ENCODE peak calls at places on chromosomes 5 and 9, in ten cellular contexts. R, Y, L, B, F, X, V, D, G and E are unnamed samples. For H3K27me3 and H3K4me1, the result is how much of the 10 kb centered on the place peaks cover.

GRCh38 chr5:125696762-125697161 is 726.4 kb upstream of the GRAMD2B start:
- DNase-seq in R (no peak), Y (no peak), L (no peak), B (no peak), F (no peak), X (no peak), V (no peak), D (no peak), G (peak), E (no peak)

GRCh38 chr5:56951131-56951945 is 585 bp downstream of the MIER3 start:
- DNase-seq in R (peak), Y (no peak), L (peak), B (peak), F (peak), X (no peak), V (peak), D (no peak), G (no peak), E (peak)

GRCh38 chr9:76574171-76574767 is 115.3 kb downstream of the GCNT1 start:
- DNase-seq in R (no peak), Y (no peak), L (no peak), B (no peak), F (no peak), X (no peak), V (no peak), D (no peak), G (no peak), E (no peak)

GRCh38 chr9:68779558-68780376 is 74.7 kb downstream of the PIP5K1B start:
- DNase-seq in R (peak), Y (peak), L (peak), B (peak), F (peak), X (peak), V (peak), D (peak), G (peak), E (peak)

GRCh38 chr9:64773491-64773931 is 511.5 kb downstream of the FOXD4L5 start:
- DNase-seq in R (no peak), Y (peak), L (peak), B (no peak), F (no peak), X (no peak), V (no peak), D (no peak), G (no peak), E (peak)

GRCh38 chr5:74477761-74478160 is 162.8 kb downstream of the ENC1 start:
- DNase-seq in R (no peak), Y (no peak), L (no peak), B (no peak), F (no peak), X (no peak), V (no peak), D (no peak), G (no peak), E (no peak)

GRCh38 chr9:133236291-133237071 is 27.4 kb upstream of the OBP2B start:
- DNase-seq in R (no peak), Y (no peak), L (no peak), B (no peak), F (no peak), X (no peak), V (no peak), D (no peak), G (no peak), E (no peak)

GRCh38 chr9:77595426-77596051 is 52.6 kb downstream of the GNA14 start:
- DNase-seq in R (no peak), Y (no peak), L (no peak), B (no peak), F (no peak), X (no peak), V (no peak), D (no peak), G (no peak), E (no peak)

GRCh38 chr5:95081500-95082355 is 203.2 kb downstream of the MCTP1 start:
- DNase-seq in R (peak), Y (peak), L (peak), B (peak), F (peak), X (no peak), V (peak), D (no peak), G (peak), E (no peak)

GRCh38 chr9:133238851-133239532 is 29.9 kb upstream of the OBP2B start:
- DNase-seq in R (peak), Y (peak), L (peak), B (peak), F (peak), X (no peak), V (peak), D (peak), G (peak), E (peak)

GRCh38 chr9:121975801-121976277 is 117.3 kb downstream of the TTLL11 start:
- DNase-seq in R (no peak), Y (peak), L (peak), B (peak), F (no peak), X (no peak), V (no peak), D (no peak), G (peak), E (no peak)

GRCh38 chr5:143738415-143739401 is 73.3 kb upstream of the HMHB1 start:
- DNase-seq in R (no peak), Y (no peak), L (no peak), B (no peak), F (no peak), X (no peak), V (no peak), D (no peak), G (no peak), E (no peak)

GRCh38 chr9:17349816-17350215 is 215.0 kb downstream of the CNTLN start:
- DNase-seq in R (no peak), Y (no peak), L (no peak), B (no peak), F (no peak), X (no peak), V (no peak), D (no peak), G (no peak), E (no peak)

GRCh38 chr5:140575309-140575708 is 10.7 kb downstream of the SLC35A4 start:
- DNase-seq in R (peak), Y (peak), L (peak), B (peak), F (peak), X (no peak), V (no peak), D (peak), G (peak), E (no peak)

GRCh38 chr9:131666779-131667178 is 73.1 kb downstream of the RAPGEF1 start:
- DNase-seq in R (no peak), Y (no peak), L (no peak), B (no peak), F (no peak), X (no peak), V (peak), D (no peak), G (no peak), E (no peak)

GRCh38 chr9:655875-656274 is 185.6 kb upstream of the DMRT1 start:
- DNase-seq in R (peak), Y (peak), L (no peak), B (peak), F (peak), X (no peak), V (no peak), D (no peak), G (no peak), E (no peak)

GRCh38 chr5:33321026-33321425 is 119.7 kb upstream of the TARS1 start:
- DNase-seq in R (peak), Y (no peak), L (no peak), B (no peak), F (no peak), X (no peak), V (no peak), D (no peak), G (peak), E (no peak)

GRCh38 chr9:18478517-18479361 is 4.8 kb downstream of the ADAMTSL1 start:
- DNase-seq in R (no peak), Y (no peak), L (no peak), B (no peak), F (no peak), X (no peak), V (no peak), D (no peak), G (peak), E (no peak)

GRCh38 chr5:6452622-6453504 is 4.2 kb downstream of the UBE2QL1 start:
- DNase-seq in R (peak), Y (no peak), L (no peak), B (no peak), F (peak), X (no peak), V (no peak), D (no peak), G (no peak), E (no peak)

GRCh38 chr5:115624994-115625393 is 842 bp downstream of the TMED7 start:
- DNase-seq in R (no peak), Y (no peak), L (no peak), B (no peak), F (no peak), X (no peak), V (no peak), D (no peak), G (no peak), E (no peak)

GRCh38 chr9:130937146-130938076 is 1.6 kb downstream of the FIBCD1 start:
- DNase-seq in R (no peak), Y (no peak), L (no peak), B (no peak), F (no peak), X (no peak), V (no peak), D (no peak), G (no peak), E (no peak)

GRCh38 chr5:121816164-121816563 is 35.5 kb upstream of the FTMT start:
- DNase-seq in R (no peak), Y (no peak), L (no peak), B (no peak), F (no peak), X (no peak), V (no peak), D (no peak), G (no peak), E (no peak)

GRCh38 chr5:151617841-151618710 is 26.9 kb upstream of the FAT2 start:
- DNase-seq in R (no peak), Y (no peak), L (no peak), B (no peak), F (no peak), X (no peak), V (no peak), D (no peak), G (peak), E (no peak)

GRCh38 chr9:20582150-20582549 is 40.1 kb downstream of the MLLT3 start:
- DNase-seq in R (no peak), Y (no peak), L (no peak), B (no peak), F (no peak), X (no peak), V (peak), D (no peak), G (no peak), E (no peak)

GRCh38 chr9:124475868-124476690 is 25.8 kb downstream of the ADGRD2 start:
- DNase-seq in R (no peak), Y (no peak), L (no peak), B (no peak), F (no peak), X (no peak), V (no peak), D (no peak), G (no peak), E (no peak)

GRCh38 chr9:124479947-124480620 is 27.1 kb downstream of the NR5A1 start:
- DNase-seq in R (no peak), Y (no peak), L (no peak), B (no peak), F (no peak), X (no peak), V (no peak), D (no peak), G (no peak), E (no peak)

GRCh38 chr9:124477211-124478013 is 27.2 kb downstream of the ADGRD2 start:
- DNase-seq in R (no peak), Y (no peak), L (no peak), B (no peak), F (peak), X (no peak), V (no peak), D (no peak), G (no peak), E (peak)

GRCh38 chr9:124479371-124479770 is 27.8 kb downstream of the NR5A1 start:
- DNase-seq in R (no peak), Y (no peak), L (no peak), B (no peak), F (no peak), X (no peak), V (no peak), D (no peak), G (no peak), E (no peak)

DNA sequence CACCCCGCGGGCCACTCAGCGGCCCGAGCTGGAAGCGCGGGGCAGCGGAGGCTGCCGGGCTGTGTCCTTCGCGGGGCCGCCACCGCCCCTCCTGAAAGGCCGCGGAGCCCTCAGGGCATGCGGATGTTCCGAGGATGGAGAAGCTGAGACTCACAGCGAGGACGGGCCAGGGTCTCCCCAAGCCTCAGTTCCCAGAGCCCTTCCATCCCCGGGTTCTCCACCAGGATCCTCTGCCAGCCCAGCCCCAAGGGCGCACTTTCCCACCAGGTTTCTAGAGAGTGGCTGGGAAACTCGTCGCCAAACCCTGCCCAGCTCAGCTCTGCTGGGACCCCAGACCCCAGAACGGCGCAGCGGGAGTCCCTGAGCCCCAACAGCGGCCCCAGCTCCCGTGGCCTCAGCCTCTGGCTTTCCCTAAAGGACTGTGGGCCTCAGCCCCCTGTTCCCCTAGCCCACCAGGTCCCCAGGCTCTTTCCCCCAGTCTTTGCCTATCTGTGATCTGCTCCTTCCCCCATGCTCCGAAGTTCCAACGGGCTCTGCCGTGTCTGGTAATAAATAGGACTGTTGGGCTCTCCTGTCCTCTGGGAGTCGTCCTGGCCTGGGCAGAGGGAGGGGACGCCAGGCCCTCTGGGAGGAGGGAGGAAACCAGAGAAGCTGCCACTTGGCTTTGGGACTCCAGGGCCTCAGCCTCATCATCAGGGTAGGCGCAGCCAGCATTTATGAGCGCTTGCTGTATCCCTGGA is 27.9 kb downstream of the ADGRD2 start:
- DNase-seq in R (no peak), Y (no peak), L (no peak), B (no peak), F (no peak), X (no peak), V (no peak), D (no peak), G (no peak), E (no peak)
- H3K4me3 ChIP-seq in R (peak), Y (no peak), L (no peak), B (peak), F (no peak), X (peak), V (no peak), D (peak), G (no peak), E (peak)

DNA sequence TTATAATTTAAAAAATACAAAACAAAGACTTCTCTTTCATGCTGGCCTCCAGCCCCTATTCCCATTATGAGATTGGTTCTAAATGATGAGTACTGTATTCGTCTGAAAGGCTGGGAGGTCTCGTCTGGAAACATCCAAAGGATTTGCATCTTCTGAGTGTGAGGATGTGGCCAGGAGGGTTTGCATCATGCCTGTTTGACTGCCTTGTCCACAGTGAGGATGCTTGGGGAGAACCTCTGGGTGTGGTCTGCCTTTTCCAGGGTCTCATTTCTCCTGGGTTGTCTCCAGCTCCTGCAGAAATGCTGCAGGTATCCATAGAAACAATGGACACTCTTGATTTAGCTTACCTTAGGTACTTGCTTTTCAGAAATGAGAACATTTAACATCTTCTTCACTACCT is 26.4 kb upstream of the CXCL14 start:
- DNase-seq in R (no peak), Y (no peak), L (no peak), B (no peak), F (no peak), X (no peak), V (no peak), D (no peak), G (no peak), E (no peak)
- H3K27me3 ChIP-seq in R (under half), Y (under half), L (under half), B (under half), F (under half), X (under half), V (under half), D (under half), G (under half), E (under half)

GRCh38 chr5:157165668-157166067 is 396 bp downstream of the GARIN3 start:
- DNase-seq in R (no peak), Y (no peak), L (no peak), B (no peak), F (no peak), X (no peak), V (no peak), D (no peak), G (no peak), E (no peak)

GRCh38 chr5:157167219-157167621 is 1.2 kb upstream of the GARIN3 start:
- DNase-seq in R (no peak), Y (no peak), L (no peak), B (no peak), F (no peak), X (no peak), V (peak), D (no peak), G (no peak), E (no peak)

GRCh38 chr5:157166494-157167218 is 592 bp upstream of the GARIN3 start:
- DNase-seq in R (no peak), Y (no peak), L (no peak), B (no peak), F (no peak), X (no peak), V (peak), D (no peak), G (no peak), E (no peak)

GRCh38 chr5:157166164-157166493 is at the start of gene GARIN3:
- DNase-seq in R (no peak), Y (no peak), L (no peak), B (no peak), F (no peak), X (no peak), V (no peak), D (no peak), G (no peak), E (no peak)

GRCh38 chr5:157168286-157168685 is 2.2 kb upstream of the GARIN3 start:
- DNase-seq in R (no peak), Y (no peak), L (no peak), B (no peak), F (no peak), X (no peak), V (no peak), D (no peak), G (no peak), E (no peak)
- H3K4me1 ChIP-seq in R (under half), Y (under half), L (under half), B (under half), F (under half), X (under half), V (under half), D (under half), G (under half), E (under half)

GRCh38 chr9:136663311-136663679 is 579 bp downstream of the EGFL7 start:
- DNase-seq in R (no peak), Y (no peak), L (no peak), B (no peak), F (no peak), X (no peak), V (no peak), D (no peak), G (no peak), E (no peak)
- H3K4me3 ChIP-seq in R (peak), Y (peak), L (peak), B (peak), F (peak), X (peak), V (no peak), D (no peak), G (no peak), E (no peak)

GRCh38 chr9:126701820-126702500 is 88.2 kb downstream of the LMX1B start:
- DNase-seq in R (no peak), Y (no peak), L (no peak), B (peak), F (no peak), X (no peak), V (no peak), D (no peak), G (no peak), E (no peak)
- H3K27me3 ChIP-seq in R (under half), Y (under half), L (half or more), B (under half), F (under half), X (under half), V (under half), D (under half), G (under half), E (under half)

GRCh38 chr5:141840295-141840812 is 37.9 kb downstream of the PCDH1 start:
- DNase-seq in R (no peak), Y (no peak), L (peak), B (no peak), F (no peak), X (no peak), V (no peak), D (no peak), G (no peak), E (no peak)
- H3K4me1 ChIP-seq in R (under half), Y (half or more), L (half or more), B (half or more), F (half or more), X (under half), V (under half), D (under half), G (under half), E (under half)

DNA sequence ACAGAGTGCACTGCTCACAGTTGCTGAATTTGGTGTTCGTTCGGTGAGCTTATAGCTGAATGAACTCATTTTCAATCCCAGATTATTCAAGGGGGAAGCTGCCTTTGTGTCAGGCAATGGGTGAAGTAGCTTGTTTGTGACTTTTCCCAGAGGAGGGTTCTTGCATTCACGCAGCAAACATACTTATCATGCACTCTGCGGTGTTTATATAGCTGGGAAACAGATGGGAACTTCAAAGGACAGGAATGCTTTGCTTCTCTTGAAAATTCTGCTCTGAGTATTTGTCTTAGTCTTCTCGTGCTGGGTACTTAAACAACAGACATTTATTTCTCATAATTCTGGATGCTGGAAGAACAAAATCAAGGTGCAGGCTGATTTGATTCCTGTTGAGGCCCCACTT is 64.7 kb upstream of the ABCA1 start:
- DNase-seq in R (no peak), Y (no peak), L (no peak), B (no peak), F (no peak), X (no peak), V (no peak), D (no peak), G (no peak), E (no peak)
- H3K4me3 ChIP-seq in R (no peak), Y (no peak), L (no peak), B (no peak), F (no peak), X (no peak), V (peak), D (no peak), G (no peak), E (no peak)